ENCODE peak calls at places on chromosomes 13 and 19, in five cellular contexts. U, E, X, J and C are unnamed samples.

GRCh38 chr13:36758345-36758744 is 60.7 kb upstream of the RFXAP start:
- DNase-seq in U (no peak), E (no peak), X (no peak), J (no peak), C (peak)

GRCh38 chr19:1758959-1759903 is 5.9 kb downstream of the ONECUT3 start:
- DNase-seq in U (no peak), E (no peak), X (no peak), J (no peak), C (no peak)

GRCh38 chr19:46784262-46785053 is 3.9 kb downstream of the SLC1A5 start:
- DNase-seq in U (peak), E (no peak), X (peak), J (peak), C (peak)

GRCh38 chr19:10292206-10292788 is 2.5 kb downstream of the ICAM5 start:
- DNase-seq in U (peak), E (peak), X (peak), J (no peak), C (no peak)

GRCh38 chr19:17538684-17539287 is 16.7 kb upstream of the COLGALT1 start:
- DNase-seq in U (peak), E (no peak), X (no peak), J (no peak), C (no peak)

GRCh38 chr19:21604941-21605548 is 99.6 kb downstream of the ZNF429 start:
- DNase-seq in U (no peak), E (no peak), X (no peak), J (no peak), C (peak)

GRCh38 chr19:5961969-5962945 is 15.7 kb downstream of the RANBP3 start:
- DNase-seq in U (peak), E (peak), X (no peak), J (no peak), C (peak)

GRCh38 chr13:99528547-99528946 is 27.3 kb downstream of the TM9SF2 start:
- DNase-seq in U (no peak), E (peak), X (no peak), J (no peak), C (peak)

GRCh38 chr13:74886496-74886895 is 595.5 kb downstream of the TBC1D4 start:
- DNase-seq in U (no peak), E (no peak), X (no peak), J (no peak), C (no peak)

GRCh38 chr13:31274345-31274870 is 74.6 kb downstream of the B3GLCT start:
- DNase-seq in U (peak), E (no peak), X (no peak), J (no peak), C (no peak)

GRCh38 chr13:75079226-75079625 is 402.7 kb downstream of the TBC1D4 start:
- DNase-seq in U (peak), E (no peak), X (no peak), J (no peak), C (no peak)

GRCh38 chr13:98797456-98797855 is 45.0 kb upstream of the SLC15A1 start:
- DNase-seq in U (no peak), E (no peak), X (no peak), J (no peak), C (peak)

GRCh38 chr19:30328096-30328495 is 44.1 kb upstream of the ZNF536 start:
- DNase-seq in U (no peak), E (no peak), X (no peak), J (no peak), C (no peak)

GRCh38 chr13:54884645-54885044 is 1856.0 kb downstream of the OLFM4 start:
- DNase-seq in U (no peak), E (no peak), X (no peak), J (no peak), C (no peak)

GRCh38 chr13:82800391-82800790 is 1081.9 kb downstream of the SLITRK1 start:
- DNase-seq in U (peak), E (no peak), X (no peak), J (no peak), C (no peak)

GRCh38 chr13:74647991-74648390 is 513.8 kb upstream of the KLF12 start:
- DNase-seq in U (no peak), E (no peak), X (no peak), J (no peak), C (no peak)

GRCh38 chr13:113413898-113414282 is 39.4 kb downstream of the ADPRHL1 start:
- DNase-seq in U (peak), E (no peak), X (no peak), J (no peak), C (no peak)

GRCh38 chr19:45591004-45591637 is 6.5 kb upstream of the OPA3 start:
- DNase-seq in U (peak), E (no peak), X (no peak), J (no peak), C (no peak)

GRCh38 chr19:11337080-11337479 is 2.4 kb downstream of the RAB3D start:
- DNase-seq in U (no peak), E (no peak), X (no peak), J (no peak), C (no peak)

GRCh38 chr19:9936151-9937000 is at the start of gene OLFM2:
- DNase-seq in U (peak), E (no peak), X (peak), J (no peak), C (no peak)

GRCh38 chr13:49435992-49436391 is 7.9 kb downstream of the CAB39L start:
- DNase-seq in U (peak), E (no peak), X (no peak), J (no peak), C (no peak)

GRCh38 chr13:113476811-113477210 is 13.7 kb downstream of the DCUN1D2 start:
- DNase-seq in U (no peak), E (no peak), X (no peak), J (no peak), C (no peak)

GRCh38 chr19:34577056-34577455 is 95.5 kb downstream of the WTIP start:
- DNase-seq in U (no peak), E (no peak), X (no peak), J (no peak), C (no peak)

GRCh38 chr19:46416077-46416709 is 2.8 kb upstream of the CCDC8 start:
- DNase-seq in U (peak), E (no peak), X (peak), J (no peak), C (peak)

GRCh38 chr19:38442736-38443135 is 9.2 kb downstream of the RYR1 start:
- DNase-seq in U (no peak), E (no peak), X (no peak), J (no peak), C (no peak)

GRCh38 chr19:4284176-4284958 is 5.3 kb downstream of the SHD start:
- DNase-seq in U (peak), E (no peak), X (no peak), J (no peak), C (no peak)

GRCh38 chr13:92510416-92510815 is 716.2 kb upstream of the GPC6 start:
- DNase-seq in U (no peak), E (no peak), X (no peak), J (no peak), C (no peak)

GRCh38 chr13:79160818-79161217 is 245.2 kb downstream of the RBM26 start:
- DNase-seq in U (no peak), E (no peak), X (no peak), J (no peak), C (no peak)

GRCh38 chr13:47087841-47088240 is 191.0 kb upstream of the HTR2A start:
- DNase-seq in U (peak), E (no peak), X (no peak), J (peak), C (no peak)

GRCh38 chr13:93700115-93700514 is 473.5 kb downstream of the GPC6 start:
- DNase-seq in U (peak), E (no peak), X (no peak), J (no peak), C (no peak)

GRCh38 chr19:43675269-43675879 is 5.4 kb upstream of the PLAUR start:
- DNase-seq in U (peak), E (no peak), X (no peak), J (no peak), C (peak)

GRCh38 chr13:59178344-59178743 is 985.4 kb downstream of the DIAPH3 start:
- DNase-seq in U (peak), E (no peak), X (no peak), J (no peak), C (no peak)

GRCh38 chr13:72145383-72145782 is 278.4 kb upstream of the DACH1 start:
- DNase-seq in U (peak), E (no peak), X (no peak), J (no peak), C (no peak)

GRCh38 chr13:40402931-40403412 is 263.5 kb downstream of the FOXO1 start:
- DNase-seq in U (peak), E (no peak), X (no peak), J (no peak), C (no peak)

GRCh38 chr13:45769072-45769471 is 67.0 kb downstream of the CBY2 start:
- DNase-seq in U (no peak), E (no peak), X (no peak), J (no peak), C (no peak)

GRCh38 chr19:720691-721160 is 12.0 kb downstream of the PALM start:
- DNase-seq in U (no peak), E (no peak), X (no peak), J (no peak), C (no peak)

GRCh38 chr13:49532593-49532992 is 36.8 kb downstream of the PHF11 start:
- DNase-seq in U (no peak), E (no peak), X (no peak), J (no peak), C (no peak)